ENCODE peak calls at places on chromosomes 13 and 19, in seven cellular contexts. A is LHCN-M2; E is T1000; Q is A172; Z is CD4-positive, CD25-positive, alpha-beta regulatory T cell; K is fibroblast of lung; R is tibial nerve. S is an unnamed sample.

GRCh38 chr19:6616011-6616410 is 25.1 kb upstream of the CD70 start:
- DNase-seq in A (peak; percentile 51), Z (no peak), R (no peak), Q (peak; percentile 50), K (no peak), E (no peak), S (no peak)

GRCh38 chr19:29264897-29265296 is 51.9 kb upstream of the UQCRFS1 start:
- DNase-seq in R (no peak), Z (no peak), K (no peak), Q (no peak), E (no peak), A (no peak), S (no peak)

GRCh38 chr13:24159921-24160324 is 597 bp upstream of the SPATA13 start:
- DNase-seq in E (no peak), Z (no peak), R (no peak), A (no peak), Q (no peak), K (no peak), S (no peak)

GRCh38 chr13:79525458-79525857 is 44.5 kb downstream of the NDFIP2 start:
- DNase-seq in A (peak; percentile 67), Z (no peak), Q (peak; percentile 6), R (no peak), K (no peak), E (no peak), S (peak; percentile 5)

GRCh38 chr19:3411636-3412035 is 45.3 kb downstream of the NFIC start:
- DNase-seq in Q (no peak), E (no peak), Z (no peak), K (no peak), A (no peak), R (no peak), S (no peak)

GRCh38 chr19:30742981-30743380 is 370.8 kb downstream of the ZNF536 start:
- DNase-seq in Z (no peak), E (no peak), K (no peak), R (no peak), A (no peak), Q (no peak), S (no peak)

GRCh38 chr13:100789968-100790367 is 115.4 kb upstream of the TMTC4 start:
- DNase-seq in Z (no peak), R (no peak), E (no peak), A (no peak), Q (peak; percentile 3), K (no peak), S (no peak)

GRCh38 chr19:44846455-44847143 is 502 bp downstream of the NECTIN2 start:
- DNase-seq in Q (no peak), E (no peak), R (no peak), K (peak; percentile 12), A (no peak), Z (no peak), S (peak; percentile 20)

GRCh38 chr13:113117335-113117872 is 5.2 kb upstream of the F10 start:
- DNase-seq in R (no peak), Q (peak; percentile 32), K (no peak), E (no peak), A (no peak), Z (no peak), S (no peak)

GRCh38 chr13:28792992-28793391 is 27.1 kb upstream of the MTUS2 start:
- DNase-seq in R (no peak), Z (no peak), A (peak; percentile 70), K (peak; percentile 18), E (no peak), Q (peak; percentile 17), S (no peak)

GRCh38 chr19:1747285-1748114 is 5.8 kb upstream of the ONECUT3 start:
- DNase-seq in Q (peak; percentile 100), E (peak; percentile 87), Z (no peak), K (peak; percentile 55), R (no peak), A (peak; percentile 66), S (peak; percentile 83)

GRCh38 chr19:31600731-31601295 is 251.6 kb upstream of the TSHZ3 start:
- DNase-seq in K (no peak), Z (no peak), E (no peak), Q (no peak), A (no peak), R (no peak), S (no peak)

GRCh38 chr19:40549007-40549708 is 27.5 kb upstream of the SHKBP1 start:
- DNase-seq in Z (peak; percentile 61), R (no peak), Q (no peak), A (no peak), K (peak; percentile 40), E (no peak), S (peak; percentile 68)

GRCh38 chr19:45971260-45971902 is 2.3 kb downstream of the NOVA2 start:
- DNase-seq in Z (no peak), R (no peak), Q (no peak), K (no peak), A (no peak), E (no peak), S (no peak)

GRCh38 chr13:46804391-46804815 is 7.4 kb upstream of the ESD start:
- DNase-seq in Z (no peak), Q (peak; percentile 95), K (peak; percentile 73), R (no peak), A (peak; percentile 99), E (peak; percentile 26), S (peak; percentile 31)

GRCh38 chr19:23440791-23441190 is 45.5 kb upstream of the ZNF91 start:
- DNase-seq in Z (no peak), A (no peak), E (no peak), K (no peak), Q (peak; percentile 13), R (no peak), S (peak; percentile 13)

GRCh38 chr13:27956576-27957300 is 12.4 kb downstream of the CDX2 start:
- DNase-seq in E (no peak), K (no peak), A (no peak), R (no peak), Z (no peak), Q (no peak), S (peak; percentile 86)

GRCh38 chr19:3644351-3645066 is 17.9 kb upstream of the CACTIN start:
- DNase-seq in A (peak; percentile 32), Q (peak; percentile 74), E (no peak), Z (no peak), K (peak; percentile 63), R (peak; percentile 44), S (no peak)

GRCh38 chr13:96284971-96285370 is 195.1 kb downstream of the HS6ST3 start:
- DNase-seq in Z (no peak), A (no peak), R (no peak), E (no peak), Q (no peak), K (no peak), S (no peak)

GRCh38 chr13:81275666-81276258 is 934.8 kb upstream of the SPRY2 start:
- DNase-seq in R (no peak), Q (no peak), A (no peak), K (no peak), E (no peak), Z (no peak), S (no peak)

GRCh38 chr19:5439452-5439851 is 15.8 kb upstream of the ZNRF4 start:
- DNase-seq in A (no peak), Q (no peak), R (no peak), Z (no peak), K (no peak), E (no peak), S (no peak)

GRCh38 chr19:56969726-56970125 is 129.2 kb upstream of the PEG3 start:
- DNase-seq in Z (no peak), A (no peak), K (no peak), Q (no peak), E (no peak), R (no peak), S (no peak)

GRCh38 chr19:325937-326565 is 18.5 kb downstream of the MIER2 start:
- DNase-seq in K (no peak), Q (no peak), R (no peak), Z (no peak), A (no peak), E (no peak), S (no peak)

GRCh38 chr19:50300814-50301606 is 28.2 kb downstream of the KCNC3 start:
- DNase-seq in A (peak; percentile 86), K (peak; percentile 77), R (no peak), E (no peak), Q (peak; percentile 80), Z (no peak), S (peak; percentile 73)

GRCh38 chr13:66665991-66666390 is 564.1 kb downstream of the PCDH9 start:
- DNase-seq in R (no peak), E (peak; percentile 9), K (peak; percentile 77), A (peak; percentile 97), Q (peak; percentile 66), Z (no peak), S (peak; percentile 57)

GRCh38 chr19:49151339-49152217 is 3.6 kb downstream of the HRC start:
- DNase-seq in K (peak; percentile 28), E (no peak), Z (no peak), A (peak; percentile 34), R (no peak), Q (no peak), S (peak; percentile 88)

GRCh38 chr13:106919093-106919492 is 351.2 kb upstream of the ARGLU1 start:
- DNase-seq in Q (no peak), Z (no peak), K (no peak), R (no peak), A (no peak), E (no peak), S (no peak)

GRCh38 chr19:6271251-6271650 is 8.5 kb downstream of the MLLT1 start:
- DNase-seq in E (no peak), Z (no peak), A (peak; percentile 45), K (peak; percentile 28), Q (no peak), R (no peak), S (no peak)

GRCh38 chr19:2543463-2544442 is 67.8 kb downstream of the GADD45B start:
- DNase-seq in A (peak; percentile 97), Z (no peak), E (peak; percentile 94), R (peak; percentile 91), K (peak; percentile 98), Q (peak; percentile 99), S (peak; percentile 91)

GRCh38 chr19:55809381-55810058 is 22.3 kb downstream of the NLRP11 start:
- DNase-seq in Q (peak; percentile 97), K (peak; percentile 5), Z (peak; percentile 27), E (no peak), A (peak; percentile 80), R (no peak), S (peak; percentile 69)

GRCh38 chr13:73059460-73060250 is 850 bp downstream of the KLF5 start:
- DNase-seq in Z (no peak), Q (peak; percentile 10), R (no peak), K (no peak), E (peak; percentile 24), A (peak; percentile 35), S (peak; percentile 60)

GRCh38 chr13:29362849-29363604 is 232.5 kb downstream of the SLC7A1 start:
- DNase-seq in K (peak; percentile 31), E (no peak), A (peak; percentile 31), R (no peak), Z (peak; percentile 20), Q (peak; percentile 56), S (peak; percentile 6)

GRCh38 chr13:61664821-61665705 is 249.4 kb upstream of the PCDH20 start:
- DNase-seq in A (no peak), Q (peak; percentile 50), K (no peak), E (no peak), R (no peak), Z (no peak), S (peak; percentile 73)

GRCh38 chr13:37475151-37475550 is 123.4 kb downstream of the POSTN start:
- DNase-seq in K (no peak), R (no peak), E (no peak), Q (no peak), Z (no peak), A (no peak), S (no peak)

GRCh38 chr19:35279374-35279773 is 3.0 kb upstream of the HAMP start:
- DNase-seq in K (no peak), Q (no peak), Z (no peak), A (no peak), R (no peak), E (no peak), S (no peak)

GRCh38 chr13:32153056-32153455 is 121.5 kb downstream of the FRY start:
- DNase-seq in K (peak; percentile 83), E (no peak), Z (no peak), A (peak; percentile 79), Q (peak; percentile 10), R (no peak), S (no peak)

GRCh38 chr19:49869009-49869483 is 1.7 kb upstream of the PNKP start:
- DNase-seq in A (no peak), Q (no peak), R (no peak), Z (no peak), E (no peak), K (no peak), S (no peak)

GRCh38 chr13:72201726-72202125 is 334.7 kb upstream of the DACH1 start:
- DNase-seq in E (no peak), A (no peak), Q (no peak), K (no peak), Z (no peak), R (no peak), S (no peak)

S was measured in PC-9.